ENCODE peak calls at places on chromosomes 13 and 19, in five cellular contexts. Z is neuronal stem cell, F is neural progenitor cell, Y is thyroid gland, Q is PC-9. V is an unnamed sample.

GRCh38 chr13:98285852-98286594 is 109.0 kb upstream of the RNF113B start:
- DNase-seq in F (no peak), Y (no peak), Z (no peak), Q (no peak), V (peak; percentile 41)

GRCh38 chr13:107680115-107680514 is 535.2 kb downstream of the LIG4 start:
- DNase-seq in Z (no peak), F (no peak), Y (no peak), Q (no peak), V (peak; percentile 19)

GRCh38 chr19:48925240-48925843 is 8.2 kb upstream of the DHDH start:
- DNase-seq in F (no peak), Y (no peak), Q (no peak), Z (no peak), V (no peak)

GRCh38 chr19:4916292-4917082 is 7.2 kb downstream of the UHRF1 start:
- DNase-seq in F (no peak), Z (no peak), Y (no peak), Q (no peak), V (no peak)

GRCh38 chr19:11023016-11023415 is 62.2 kb downstream of the SMARCA4 start:
- DNase-seq in Q (no peak), F (no peak), Y (no peak), Z (no peak), V (no peak)

GRCh38 chr19:35261356-35262100 is 7.2 kb upstream of the USF2 start:
- DNase-seq in Q (no peak), F (no peak), Y (no peak), Z (no peak), V (no peak)

GRCh38 chr19:31023038-31023437 is 326.2 kb downstream of the TSHZ3 start:
- DNase-seq in Q (no peak), F (no peak), Y (no peak), Z (no peak), V (no peak)

GRCh38 chr13:74732736-74733135 is 598.5 kb upstream of the KLF12 start:
- DNase-seq in Q (no peak), Z (no peak), Y (no peak), F (no peak), V (no peak)

GRCh38 chr19:850221-850978 is 1.7 kb upstream of the ELANE start:
- DNase-seq in Q (peak; percentile 53), F (peak; percentile 51), Y (peak; percentile 90), Z (no peak), V (peak; percentile 68)

GRCh38 chr13:43356566-43356965 is 333.2 kb downstream of the DNAJC15 start:
- DNase-seq in Q (no peak), F (no peak), Z (no peak), Y (no peak), V (no peak)

GRCh38 chr19:35015576-35016351 is 14.5 kb upstream of the SCN1B start:
- DNase-seq in Q (no peak), Z (no peak), F (no peak), Y (no peak), V (no peak)

GRCh38 chr13:74289861-74290260 is 155.7 kb upstream of the KLF12 start:
- DNase-seq in Z (no peak), F (no peak), Q (no peak), Y (no peak), V (peak; percentile 11)

GRCh38 chr19:6947745-6948144 is 60.4 kb downstream of the ADGRE1 start:
- DNase-seq in F (no peak), Y (no peak), Z (no peak), Q (no peak), V (peak; percentile 89)

GRCh38 chr13:29835280-29836061 is 14.9 kb downstream of the UBL3 start:
- DNase-seq in Z (no peak), Y (no peak), Q (no peak), F (no peak), V (no peak)

GRCh38 chr19:46753420-46754155 is 7.3 kb upstream of the STRN4 start:
- DNase-seq in Z (no peak), Q (no peak), Y (peak; percentile 73), F (peak; percentile 75), V (peak; percentile 74)

GRCh38 chr13:109740721-109741120 is 45.7 kb downstream of the IRS2 start:
- DNase-seq in Y (no peak), Q (no peak), F (no peak), Z (no peak), V (no peak)

GRCh38 chr19:31448221-31448657 is 99.0 kb upstream of the TSHZ3 start:
- DNase-seq in Z (no peak), Y (peak; percentile 95), F (no peak), Q (no peak), V (peak; percentile 25)

GRCh38 chr19:35130761-35131720 is 3.8 kb downstream of the LGI4 start:
- DNase-seq in Y (no peak), Q (no peak), Z (no peak), F (no peak), V (no peak)

GRCh38 chr19:15114153-15114540 is 6.9 kb downstream of the SYDE1 start:
- DNase-seq in Y (no peak), Z (no peak), Q (no peak), F (no peak), V (no peak)

GRCh38 chr13:111339366-111340143 is 19.1 kb downstream of the TEX29 start:
- DNase-seq in Y (no peak), Q (no peak), Z (no peak), F (no peak), V (no peak)

GRCh38 chr19:7506385-7507328 is 9.2 kb upstream of the ZNF358 start:
- DNase-seq in F (peak; percentile 91), Y (peak; percentile 55), Z (peak; percentile 77), Q (peak; percentile 98), V (peak; percentile 94)

GRCh38 chr13:101211261-101211660 is 205.0 kb downstream of the NALCN start:
- DNase-seq in F (no peak), Z (no peak), Y (no peak), Q (peak; percentile 86), V (peak; percentile 58)

GRCh38 chr13:61760102-61760501 is 344.5 kb upstream of the PCDH20 start:
- DNase-seq in Y (no peak), Z (no peak), F (no peak), Q (no peak), V (no peak)

GRCh38 chr19:50223439-50223716 is 20.0 kb downstream of the MYH14 start:
- DNase-seq in F (no peak), Z (no peak), Q (no peak), Y (no peak), V (no peak)

GRCh38 chr19:5951338-5951861 is 26.5 kb downstream of the RANBP3 start:
- DNase-seq in Z (no peak), Q (no peak), Y (no peak), F (peak; percentile 61), V (no peak)

GRCh38 chr19:54287456-54287855 is 6.5 kb upstream of the LILRB2 start:
- DNase-seq in Q (no peak), F (no peak), Z (no peak), Y (no peak), V (no peak)

GRCh38 chr19:3062165-3063105 is at the start of gene TLE5:
- DNase-seq in Z (no peak), Q (no peak), F (peak; percentile 80), Y (peak; percentile 69), V (peak; percentile 67)

GRCh38 chr13:108357228-108357627 is 87.7 kb downstream of the TNFSF13B start:
- DNase-seq in Q (no peak), F (no peak), Y (no peak), Z (no peak), V (no peak)

GRCh38 chr19:5676105-5676671 is 4.1 kb downstream of the MICOS13 start:
- DNase-seq in Q (no peak), F (no peak), Z (no peak), Y (no peak), V (no peak)

GRCh38 chr13:110696776-110697175 is 9.1 kb downstream of the CARS2 start:
- DNase-seq in Y (no peak), Q (no peak), Z (no peak), F (no peak), V (no peak)

GRCh38 chr13:112716461-112716820 is 26.6 kb downstream of the ATP11A start:
- DNase-seq in Q (no peak), F (no peak), Y (no peak), Z (no peak), V (no peak)

GRCh38 chr19:45403781-45404556 is 900 bp downstream of the PPP1R13L start:
- DNase-seq in Z (no peak), F (peak; percentile 77), Y (peak; percentile 62), Q (peak; percentile 72), V (peak; percentile 48)

DNA sequence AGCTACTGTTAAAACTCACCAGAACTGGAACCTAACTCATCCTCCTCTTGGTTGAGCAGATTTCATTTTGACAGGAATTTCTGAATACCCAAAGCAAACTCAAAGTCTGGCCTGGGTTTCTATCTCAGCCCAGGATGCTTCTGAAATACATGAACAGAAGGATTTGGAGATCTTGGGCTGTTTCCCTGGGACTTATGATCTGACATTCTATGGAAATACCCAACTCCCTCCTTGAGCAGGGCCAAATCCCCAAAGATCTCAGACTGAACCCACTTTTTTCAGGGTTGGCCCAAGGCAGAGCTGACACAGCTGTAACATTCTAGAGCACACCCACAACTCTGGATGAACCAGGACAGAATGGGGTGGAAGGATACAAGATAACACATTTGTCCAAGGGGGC is 1.1 kb upstream of the ITM2B start:
- DNase-seq in F (no peak), Y (no peak), Q (no peak), Z (no peak), V (no peak)
- H3K4me3 ChIP-seq in F (no peak overlapping the region), Y (no peak overlapping the region), Q (no peak overlapping the region), Z (no peak overlapping the region), V (no peak overlapping the region)

GRCh38 chr19:36939153-36939552 is 23.0 kb downstream of the ZNF568 start:
- DNase-seq in F (no peak), Q (no peak), Y (no peak), Z (no peak), V (no peak)
- H3K9me3 ChIP-seq in F (peaks cover 9% of the 10 kb centered on the region), Q (peaks cover 31% of the 10 kb centered on the region), Y (no peaks in the 10 kb centered on the region), Z (peaks cover 66% of the 10 kb centered on the region), V (peaks cover 3% of the 10 kb centered on the region)

DNA sequence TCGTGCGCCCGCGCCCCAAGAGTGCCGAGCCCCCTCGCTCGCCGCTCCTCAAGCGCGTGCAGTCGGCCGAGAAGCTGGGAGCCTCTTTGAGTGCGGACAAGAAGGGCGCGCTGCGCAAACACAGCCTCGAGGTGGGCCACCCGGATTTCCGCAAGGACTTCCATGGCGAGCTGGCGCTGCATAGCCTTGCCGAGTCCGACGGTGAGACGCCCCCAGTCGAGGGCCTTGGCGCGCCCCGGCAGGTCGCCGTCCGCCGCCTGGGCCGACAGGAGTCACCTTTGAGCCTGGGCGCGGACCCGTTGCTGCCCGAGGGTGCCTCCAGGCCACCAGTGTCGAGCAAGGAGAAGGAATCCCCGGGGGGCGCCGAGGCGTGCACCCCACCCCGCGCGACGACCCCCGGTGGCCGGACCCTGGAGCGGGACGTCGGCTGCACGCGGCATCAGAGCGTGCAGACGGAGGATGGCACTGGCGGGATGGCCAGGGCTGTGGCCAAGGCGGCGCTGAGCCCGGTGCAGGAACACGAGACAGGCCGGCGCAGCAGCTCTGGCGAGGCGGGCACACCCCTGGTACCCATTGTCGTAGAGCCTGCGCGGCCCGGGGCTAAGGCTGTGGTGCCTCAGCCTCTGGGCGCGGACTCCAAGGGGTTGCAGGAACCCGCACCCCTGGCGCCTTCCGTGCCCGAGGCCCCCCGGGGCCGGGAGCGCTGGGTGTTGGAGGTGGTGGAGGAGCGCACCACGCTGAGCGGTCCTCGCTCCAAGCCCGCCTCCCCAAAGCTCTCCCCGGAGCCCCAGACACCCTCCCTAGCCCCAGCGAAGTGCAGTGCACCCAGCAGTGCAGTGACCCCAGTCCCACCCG is 7.1 kb downstream of the DNASE2 start:
- DNase-seq in Q (no peak), Z (no peak), F (no peak), Y (no peak), V (no peak)
- H3K4me3 ChIP-seq in Q (no peak overlapping the region), Z (peak overlapping the region; percentile 34), F (no peak overlapping the region), Y (no peak overlapping the region), V (no peak overlapping the region)

DNA sequence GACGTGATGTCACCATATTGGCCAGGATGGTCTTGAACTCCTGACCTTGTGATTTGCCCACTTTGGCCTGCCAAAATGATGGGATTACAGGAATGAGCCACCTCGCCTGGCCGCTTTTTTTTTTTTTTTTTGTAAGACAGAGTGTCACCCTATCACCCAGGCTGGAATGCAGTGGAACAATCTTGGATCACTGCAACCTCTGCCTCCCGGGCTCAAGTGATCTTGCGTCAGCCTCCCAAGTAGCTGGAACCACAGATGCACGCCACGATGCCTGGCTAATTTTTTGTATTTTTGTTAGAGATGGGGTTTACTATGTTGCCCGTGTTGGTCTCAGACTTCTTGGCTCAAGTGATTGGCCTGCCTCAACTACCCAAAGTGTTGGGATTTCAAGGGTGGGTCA is 28.9 kb upstream of the ZNF808 start:
- DNase-seq in Q (no peak), Y (no peak), F (no peak), Z (no peak), V (no peak)
- H3K9me3 ChIP-seq in Q (peaks cover 2% of the 10 kb centered on the region), Y (no peaks in the 10 kb centered on the region), F (no peaks in the 10 kb centered on the region), Z (peaks cover 3% of the 10 kb centered on the region), V (peaks cover 7% of the 10 kb centered on the region)